ENCODE peak calls at places on chromosomes 13 and 19, in seven cellular contexts. One of them, this sample, is unnamed.

GRCh38 chr13:52809310-52809769 is 39.1 kb downstream of the PCDH8 start:
- DNase-seq in left cardiac atrium: peak; percentile 25
- DNase-seq in activated CD4-positive, alpha-beta T cell treated with anti-CD3 and anti-CD28 coated beads, Interleukin-2, amount 50 U/mL, for 1 hour: peak; percentile 2
- DNase-seq in left ventricle myocardium inferior: peak; percentile 33
- DNase-seq in stimulated activated CD8-positive, alpha-beta memory T cell treated with anti-CD3 and anti-CD28 coated beads, Interleukin-4, amount 100 ng/mL, for 4 hours: no peak
- DNase-seq in activated T-helper 2 cell treated with anti-CD3 and anti-CD28 coated beads, Interferon-gamma antibody, Interleukin-2, Interleukin-4, amounts not matched to agents 10 μg/mL and 5 μg/mL and 100 μg/mL, durations not matched to agents 14 hours and 24 hours and 36 hours: peak; percentile 51
- DNase-seq in HS-27A: peak; percentile 15
- DNase-seq in this sample: peak; percentile 60

GRCh38 chr13:113122571-113123225 is at the start of gene F10:
- DNase-seq in activated CD4-positive, alpha-beta T cell treated with anti-CD3 and anti-CD28 coated beads, Interleukin-2, amount 50 U/mL, for 1 hour: no peak
- DNase-seq in left ventricle myocardium inferior: peak; percentile 70
- DNase-seq in left cardiac atrium: peak; percentile 76
- DNase-seq in activated T-helper 2 cell treated with anti-CD3 and anti-CD28 coated beads, Interferon-gamma antibody, Interleukin-2, Interleukin-4, amounts not matched to agents 10 μg/mL and 5 μg/mL and 100 μg/mL, durations not matched to agents 14 hours and 24 hours and 36 hours: no peak
- DNase-seq in HS-27A: no peak
- DNase-seq in stimulated activated CD8-positive, alpha-beta memory T cell treated with anti-CD3 and anti-CD28 coated beads, Interleukin-4, amount 100 ng/mL, for 4 hours: no peak
- DNase-seq in this sample: peak; percentile 74

GRCh38 chr19:49339364-49340068 is 4.3 kb downstream of the CD37 start:
- DNase-seq in stimulated activated CD8-positive, alpha-beta memory T cell treated with anti-CD3 and anti-CD28 coated beads, Interleukin-4, amount 100 ng/mL, for 4 hours: no peak
- DNase-seq in left cardiac atrium: peak; percentile 92
- DNase-seq in activated T-helper 2 cell treated with anti-CD3 and anti-CD28 coated beads, Interferon-gamma antibody, Interleukin-2, Interleukin-4, amounts not matched to agents 10 μg/mL and 5 μg/mL and 100 μg/mL, durations not matched to agents 14 hours and 24 hours and 36 hours: no peak
- DNase-seq in activated CD4-positive, alpha-beta T cell treated with anti-CD3 and anti-CD28 coated beads, Interleukin-2, amount 50 U/mL, for 1 hour: no peak
- DNase-seq in left ventricle myocardium inferior: peak; percentile 90
- DNase-seq in HS-27A: peak; percentile 95
- DNase-seq in this sample: peak; percentile 74

GRCh38 chr13:34748078-34748477 is 194.0 kb upstream of the NBEA start:
- DNase-seq in activated CD4-positive, alpha-beta T cell treated with anti-CD3 and anti-CD28 coated beads, Interleukin-2, amount 50 U/mL, for 1 hour: no peak
- DNase-seq in activated T-helper 2 cell treated with anti-CD3 and anti-CD28 coated beads, Interferon-gamma antibody, Interleukin-2, Interleukin-4, amounts not matched to agents 10 μg/mL and 5 μg/mL and 100 μg/mL, durations not matched to agents 14 hours and 24 hours and 36 hours: no peak
- DNase-seq in stimulated activated CD8-positive, alpha-beta memory T cell treated with anti-CD3 and anti-CD28 coated beads, Interleukin-4, amount 100 ng/mL, for 4 hours: no peak
- DNase-seq in left cardiac atrium: peak; percentile 72
- DNase-seq in HS-27A: no peak
- DNase-seq in left ventricle myocardium inferior: peak; percentile 21
- DNase-seq in this sample: peak; percentile 84

GRCh38 chr19:29731331-29731850 is 16.3 kb upstream of the C19orf12 start:
- DNase-seq in left cardiac atrium: no peak
- DNase-seq in HS-27A: no peak
- DNase-seq in left ventricle myocardium inferior: no peak
- DNase-seq in stimulated activated CD8-positive, alpha-beta memory T cell treated with anti-CD3 and anti-CD28 coated beads, Interleukin-4, amount 100 ng/mL, for 4 hours: no peak
- DNase-seq in activated CD4-positive, alpha-beta T cell treated with anti-CD3 and anti-CD28 coated beads, Interleukin-2, amount 50 U/mL, for 1 hour: no peak
- DNase-seq in activated T-helper 2 cell treated with anti-CD3 and anti-CD28 coated beads, Interferon-gamma antibody, Interleukin-2, Interleukin-4, amounts not matched to agents 10 μg/mL and 5 μg/mL and 100 μg/mL, durations not matched to agents 14 hours and 24 hours and 36 hours: no peak
- DNase-seq in this sample: no peak

GRCh38 chr13:83312194-83312593 is 570.1 kb downstream of the SLITRK1 start:
- DNase-seq in activated CD4-positive, alpha-beta T cell treated with anti-CD3 and anti-CD28 coated beads, Interleukin-2, amount 50 U/mL, for 1 hour: no peak
- DNase-seq in HS-27A: peak; percentile 23
- DNase-seq in activated T-helper 2 cell treated with anti-CD3 and anti-CD28 coated beads, Interferon-gamma antibody, Interleukin-2, Interleukin-4, amounts not matched to agents 10 μg/mL and 5 μg/mL and 100 μg/mL, durations not matched to agents 14 hours and 24 hours and 36 hours: no peak
- DNase-seq in left cardiac atrium: no peak
- DNase-seq in stimulated activated CD8-positive, alpha-beta memory T cell treated with anti-CD3 and anti-CD28 coated beads, Interleukin-4, amount 100 ng/mL, for 4 hours: no peak
- DNase-seq in left ventricle myocardium inferior: no peak
- DNase-seq in this sample: peak; percentile 30

GRCh38 chr19:1921825-1922224 is 16.6 kb downstream of the ADAT3 start:
- DNase-seq in HS-27A: no peak
- DNase-seq in left ventricle myocardium inferior: no peak
- DNase-seq in activated T-helper 2 cell treated with anti-CD3 and anti-CD28 coated beads, Interferon-gamma antibody, Interleukin-2, Interleukin-4, amounts not matched to agents 10 μg/mL and 5 μg/mL and 100 μg/mL, durations not matched to agents 14 hours and 24 hours and 36 hours: no peak
- DNase-seq in activated CD4-positive, alpha-beta T cell treated with anti-CD3 and anti-CD28 coated beads, Interleukin-2, amount 50 U/mL, for 1 hour: no peak
- DNase-seq in stimulated activated CD8-positive, alpha-beta memory T cell treated with anti-CD3 and anti-CD28 coated beads, Interleukin-4, amount 100 ng/mL, for 4 hours: no peak
- DNase-seq in left cardiac atrium: no peak
- DNase-seq in this sample: no peak

GRCh38 chr13:91157273-91158014 is 190.0 kb upstream of the MIR17HG start:
- DNase-seq in left ventricle myocardium inferior: no peak
- DNase-seq in activated T-helper 2 cell treated with anti-CD3 and anti-CD28 coated beads, Interferon-gamma antibody, Interleukin-2, Interleukin-4, amounts not matched to agents 10 μg/mL and 5 μg/mL and 100 μg/mL, durations not matched to agents 14 hours and 24 hours and 36 hours: no peak
- DNase-seq in HS-27A: no peak
- DNase-seq in activated CD4-positive, alpha-beta T cell treated with anti-CD3 and anti-CD28 coated beads, Interleukin-2, amount 50 U/mL, for 1 hour: no peak
- DNase-seq in left cardiac atrium: no peak
- DNase-seq in stimulated activated CD8-positive, alpha-beta memory T cell treated with anti-CD3 and anti-CD28 coated beads, Interleukin-4, amount 100 ng/mL, for 4 hours: no peak
- DNase-seq in this sample: no peak

GRCh38 chr13:30142502-30143211 is 164.7 kb downstream of the KATNAL1 start:
- DNase-seq in stimulated activated CD8-positive, alpha-beta memory T cell treated with anti-CD3 and anti-CD28 coated beads, Interleukin-4, amount 100 ng/mL, for 4 hours: no peak
- DNase-seq in activated CD4-positive, alpha-beta T cell treated with anti-CD3 and anti-CD28 coated beads, Interleukin-2, amount 50 U/mL, for 1 hour: peak; percentile 17
- DNase-seq in HS-27A: peak; percentile 81
- DNase-seq in left cardiac atrium: no peak
- DNase-seq in left ventricle myocardium inferior: no peak
- DNase-seq in activated T-helper 2 cell treated with anti-CD3 and anti-CD28 coated beads, Interferon-gamma antibody, Interleukin-2, Interleukin-4, amounts not matched to agents 10 μg/mL and 5 μg/mL and 100 μg/mL, durations not matched to agents 14 hours and 24 hours and 36 hours: no peak
- DNase-seq in this sample: peak; percentile 99

GRCh38 chr19:10835089-10835753 is 791 bp downstream of the TMED1 start:
- DNase-seq in activated CD4-positive, alpha-beta T cell treated with anti-CD3 and anti-CD28 coated beads, Interleukin-2, amount 50 U/mL, for 1 hour: no peak
- DNase-seq in activated T-helper 2 cell treated with anti-CD3 and anti-CD28 coated beads, Interferon-gamma antibody, Interleukin-2, Interleukin-4, amounts not matched to agents 10 μg/mL and 5 μg/mL and 100 μg/mL, durations not matched to agents 14 hours and 24 hours and 36 hours: no peak
- DNase-seq in HS-27A: no peak
- DNase-seq in stimulated activated CD8-positive, alpha-beta memory T cell treated with anti-CD3 and anti-CD28 coated beads, Interleukin-4, amount 100 ng/mL, for 4 hours: no peak
- DNase-seq in left cardiac atrium: no peak
- DNase-seq in left ventricle myocardium inferior: no peak
- DNase-seq in this sample: no peak

GRCh38 chr13:32636711-32637110 is 50.5 kb downstream of the PDS5B start:
- DNase-seq in activated CD4-positive, alpha-beta T cell treated with anti-CD3 and anti-CD28 coated beads, Interleukin-2, amount 50 U/mL, for 1 hour: no peak
- DNase-seq in stimulated activated CD8-positive, alpha-beta memory T cell treated with anti-CD3 and anti-CD28 coated beads, Interleukin-4, amount 100 ng/mL, for 4 hours: no peak
- DNase-seq in left ventricle myocardium inferior: no peak
- DNase-seq in activated T-helper 2 cell treated with anti-CD3 and anti-CD28 coated beads, Interferon-gamma antibody, Interleukin-2, Interleukin-4, amounts not matched to agents 10 μg/mL and 5 μg/mL and 100 μg/mL, durations not matched to agents 14 hours and 24 hours and 36 hours: no peak
- DNase-seq in left cardiac atrium: no peak
- DNase-seq in HS-27A: no peak
- DNase-seq in this sample: no peak

GRCh38 chr13:99250977-99251825 is 7.0 kb downstream of the GPR18 start:
- DNase-seq in HS-27A: no peak
- DNase-seq in left ventricle myocardium inferior: no peak
- DNase-seq in activated CD4-positive, alpha-beta T cell treated with anti-CD3 and anti-CD28 coated beads, Interleukin-2, amount 50 U/mL, for 1 hour: no peak
- DNase-seq in activated T-helper 2 cell treated with anti-CD3 and anti-CD28 coated beads, Interferon-gamma antibody, Interleukin-2, Interleukin-4, amounts not matched to agents 10 μg/mL and 5 μg/mL and 100 μg/mL, durations not matched to agents 14 hours and 24 hours and 36 hours: no peak
- DNase-seq in stimulated activated CD8-positive, alpha-beta memory T cell treated with anti-CD3 and anti-CD28 coated beads, Interleukin-4, amount 100 ng/mL, for 4 hours: no peak
- DNase-seq in left cardiac atrium: no peak
- DNase-seq in this sample: no peak

GRCh38 chr19:2547033-2547680 is 71.2 kb downstream of the GADD45B start:
- DNase-seq in stimulated activated CD8-positive, alpha-beta memory T cell treated with anti-CD3 and anti-CD28 coated beads, Interleukin-4, amount 100 ng/mL, for 4 hours: no peak
- DNase-seq in activated T-helper 2 cell treated with anti-CD3 and anti-CD28 coated beads, Interferon-gamma antibody, Interleukin-2, Interleukin-4, amounts not matched to agents 10 μg/mL and 5 μg/mL and 100 μg/mL, durations not matched to agents 14 hours and 24 hours and 36 hours: no peak
- DNase-seq in activated CD4-positive, alpha-beta T cell treated with anti-CD3 and anti-CD28 coated beads, Interleukin-2, amount 50 U/mL, for 1 hour: no peak
- DNase-seq in left cardiac atrium: no peak
- DNase-seq in HS-27A: no peak
- DNase-seq in left ventricle myocardium inferior: peak; percentile 16
- DNase-seq in this sample: no peak

GRCh38 chr13:78215458-78215857 is 296.8 kb upstream of the EDNRB start:
- DNase-seq in left ventricle myocardium inferior: no peak
- DNase-seq in stimulated activated CD8-positive, alpha-beta memory T cell treated with anti-CD3 and anti-CD28 coated beads, Interleukin-4, amount 100 ng/mL, for 4 hours: no peak
- DNase-seq in activated T-helper 2 cell treated with anti-CD3 and anti-CD28 coated beads, Interferon-gamma antibody, Interleukin-2, Interleukin-4, amounts not matched to agents 10 μg/mL and 5 μg/mL and 100 μg/mL, durations not matched to agents 14 hours and 24 hours and 36 hours: no peak
- DNase-seq in HS-27A: no peak
- DNase-seq in left cardiac atrium: no peak
- DNase-seq in activated CD4-positive, alpha-beta T cell treated with anti-CD3 and anti-CD28 coated beads, Interleukin-2, amount 50 U/mL, for 1 hour: no peak
- DNase-seq in this sample: no peak

GRCh38 chr19:7494416-7495098 is 5.7 kb upstream of the PEX11G start:
- DNase-seq in activated CD4-positive, alpha-beta T cell treated with anti-CD3 and anti-CD28 coated beads, Interleukin-2, amount 50 U/mL, for 1 hour: no peak
- DNase-seq in left cardiac atrium: no peak
- DNase-seq in HS-27A: no peak
- DNase-seq in stimulated activated CD8-positive, alpha-beta memory T cell treated with anti-CD3 and anti-CD28 coated beads, Interleukin-4, amount 100 ng/mL, for 4 hours: no peak
- DNase-seq in left ventricle myocardium inferior: peak; percentile 48
- DNase-seq in activated T-helper 2 cell treated with anti-CD3 and anti-CD28 coated beads, Interferon-gamma antibody, Interleukin-2, Interleukin-4, amounts not matched to agents 10 μg/mL and 5 μg/mL and 100 μg/mL, durations not matched to agents 14 hours and 24 hours and 36 hours: no peak
- DNase-seq in this sample: peak; percentile 58

GRCh38 chr13:112617754-112618375 is 29.9 kb upstream of the TUBGCP3 start:
- DNase-seq in HS-27A: no peak
- DNase-seq in activated CD4-positive, alpha-beta T cell treated with anti-CD3 and anti-CD28 coated beads, Interleukin-2, amount 50 U/mL, for 1 hour: no peak
- DNase-seq in stimulated activated CD8-positive, alpha-beta memory T cell treated with anti-CD3 and anti-CD28 coated beads, Interleukin-4, amount 100 ng/mL, for 4 hours: no peak
- DNase-seq in left ventricle myocardium inferior: no peak
- DNase-seq in left cardiac atrium: no peak
- DNase-seq in activated T-helper 2 cell treated with anti-CD3 and anti-CD28 coated beads, Interferon-gamma antibody, Interleukin-2, Interleukin-4, amounts not matched to agents 10 μg/mL and 5 μg/mL and 100 μg/mL, durations not matched to agents 14 hours and 24 hours and 36 hours: no peak
- DNase-seq in this sample: no peak

GRCh38 chr19:14401468-14401867 is 17.7 kb downstream of the DDX39A start:
- DNase-seq in left ventricle myocardium inferior: no peak
- DNase-seq in HS-27A: no peak
- DNase-seq in left cardiac atrium: no peak
- DNase-seq in activated CD4-positive, alpha-beta T cell treated with anti-CD3 and anti-CD28 coated beads, Interleukin-2, amount 50 U/mL, for 1 hour: no peak
- DNase-seq in stimulated activated CD8-positive, alpha-beta memory T cell treated with anti-CD3 and anti-CD28 coated beads, Interleukin-4, amount 100 ng/mL, for 4 hours: no peak
- DNase-seq in activated T-helper 2 cell treated with anti-CD3 and anti-CD28 coated beads, Interferon-gamma antibody, Interleukin-2, Interleukin-4, amounts not matched to agents 10 μg/mL and 5 μg/mL and 100 μg/mL, durations not matched to agents 14 hours and 24 hours and 36 hours: no peak
- DNase-seq in this sample: no peak

GRCh38 chr19:36423925-36424324 is 5.5 kb upstream of the ZFP82 start:
- DNase-seq in stimulated activated CD8-positive, alpha-beta memory T cell treated with anti-CD3 and anti-CD28 coated beads, Interleukin-4, amount 100 ng/mL, for 4 hours: no peak
- DNase-seq in activated CD4-positive, alpha-beta T cell treated with anti-CD3 and anti-CD28 coated beads, Interleukin-2, amount 50 U/mL, for 1 hour: no peak
- DNase-seq in HS-27A: no peak
- DNase-seq in left cardiac atrium: no peak
- DNase-seq in activated T-helper 2 cell treated with anti-CD3 and anti-CD28 coated beads, Interferon-gamma antibody, Interleukin-2, Interleukin-4, amounts not matched to agents 10 μg/mL and 5 μg/mL and 100 μg/mL, durations not matched to agents 14 hours and 24 hours and 36 hours: no peak
- DNase-seq in left ventricle myocardium inferior: no peak
- DNase-seq in this sample: no peak

GRCh38 chr13:63044617-63045016 is 1629.0 kb upstream of the PCDH20 start:
- DNase-seq in stimulated activated CD8-positive, alpha-beta memory T cell treated with anti-CD3 and anti-CD28 coated beads, Interleukin-4, amount 100 ng/mL, for 4 hours: no peak
- DNase-seq in HS-27A: no peak
- DNase-seq in left cardiac atrium: no peak
- DNase-seq in left ventricle myocardium inferior: no peak
- DNase-seq in activated CD4-positive, alpha-beta T cell treated with anti-CD3 and anti-CD28 coated beads, Interleukin-2, amount 50 U/mL, for 1 hour: no peak
- DNase-seq in activated T-helper 2 cell treated with anti-CD3 and anti-CD28 coated beads, Interferon-gamma antibody, Interleukin-2, Interleukin-4, amounts not matched to agents 10 μg/mL and 5 μg/mL and 100 μg/mL, durations not matched to agents 14 hours and 24 hours and 36 hours: no peak
- DNase-seq in this sample: no peak

GRCh38 chr19:6057651-6058365 is 52.5 kb downstream of the RFX2 start:
- DNase-seq in activated T-helper 2 cell treated with anti-CD3 and anti-CD28 coated beads, Interferon-gamma antibody, Interleukin-2, Interleukin-4, amounts not matched to agents 10 μg/mL and 5 μg/mL and 100 μg/mL, durations not matched to agents 14 hours and 24 hours and 36 hours: no peak
- DNase-seq in left ventricle myocardium inferior: no peak
- DNase-seq in HS-27A: no peak
- DNase-seq in activated CD4-positive, alpha-beta T cell treated with anti-CD3 and anti-CD28 coated beads, Interleukin-2, amount 50 U/mL, for 1 hour: no peak
- DNase-seq in left cardiac atrium: no peak
- DNase-seq in stimulated activated CD8-positive, alpha-beta memory T cell treated with anti-CD3 and anti-CD28 coated beads, Interleukin-4, amount 100 ng/mL, for 4 hours: no peak
- DNase-seq in this sample: no peak

GRCh38 chr19:18503971-18504885 is 17.6 kb downstream of the ELL start:
- DNase-seq in HS-27A: no peak
- DNase-seq in activated T-helper 2 cell treated with anti-CD3 and anti-CD28 coated beads, Interferon-gamma antibody, Interleukin-2, Interleukin-4, amounts not matched to agents 10 μg/mL and 5 μg/mL and 100 μg/mL, durations not matched to agents 14 hours and 24 hours and 36 hours: no peak
- DNase-seq in stimulated activated CD8-positive, alpha-beta memory T cell treated with anti-CD3 and anti-CD28 coated beads, Interleukin-4, amount 100 ng/mL, for 4 hours: no peak
- DNase-seq in left cardiac atrium: no peak
- DNase-seq in left ventricle myocardium inferior: no peak
- DNase-seq in activated CD4-positive, alpha-beta T cell treated with anti-CD3 and anti-CD28 coated beads, Interleukin-2, amount 50 U/mL, for 1 hour: no peak
- DNase-seq in this sample: no peak

GRCh38 chr13:31797154-31797775 is 57.9 kb downstream of the RXFP2 start:
- DNase-seq in activated T-helper 2 cell treated with anti-CD3 and anti-CD28 coated beads, Interferon-gamma antibody, Interleukin-2, Interleukin-4, amounts not matched to agents 10 μg/mL and 5 μg/mL and 100 μg/mL, durations not matched to agents 14 hours and 24 hours and 36 hours: no peak
- DNase-seq in left ventricle myocardium inferior: no peak
- DNase-seq in left cardiac atrium: no peak
- DNase-seq in activated CD4-positive, alpha-beta T cell treated with anti-CD3 and anti-CD28 coated beads, Interleukin-2, amount 50 U/mL, for 1 hour: no peak
- DNase-seq in stimulated activated CD8-positive, alpha-beta memory T cell treated with anti-CD3 and anti-CD28 coated beads, Interleukin-4, amount 100 ng/mL, for 4 hours: no peak
- DNase-seq in HS-27A: no peak
- DNase-seq in this sample: peak; percentile 79

GRCh38 chr13:105083986-105084385 is 1451.5 kb downstream of the EFNB2 start:
- DNase-seq in HS-27A: no peak
- DNase-seq in stimulated activated CD8-positive, alpha-beta memory T cell treated with anti-CD3 and anti-CD28 coated beads, Interleukin-4, amount 100 ng/mL, for 4 hours: no peak
- DNase-seq in left ventricle myocardium inferior: no peak
- DNase-seq in left cardiac atrium: no peak
- DNase-seq in activated T-helper 2 cell treated with anti-CD3 and anti-CD28 coated beads, Interferon-gamma antibody, Interleukin-2, Interleukin-4, amounts not matched to agents 10 μg/mL and 5 μg/mL and 100 μg/mL, durations not matched to agents 14 hours and 24 hours and 36 hours: no peak
- DNase-seq in activated CD4-positive, alpha-beta T cell treated with anti-CD3 and anti-CD28 coated beads, Interleukin-2, amount 50 U/mL, for 1 hour: no peak
- DNase-seq in this sample: peak; percentile 6

GRCh38 chr13:45113809-45114208 is 6.5 kb upstream of the GTF2F2 start:
- DNase-seq in left cardiac atrium: no peak
- DNase-seq in activated T-helper 2 cell treated with anti-CD3 and anti-CD28 coated beads, Interferon-gamma antibody, Interleukin-2, Interleukin-4, amounts not matched to agents 10 μg/mL and 5 μg/mL and 100 μg/mL, durations not matched to agents 14 hours and 24 hours and 36 hours: no peak
- DNase-seq in HS-27A: no peak
- DNase-seq in stimulated activated CD8-positive, alpha-beta memory T cell treated with anti-CD3 and anti-CD28 coated beads, Interleukin-4, amount 100 ng/mL, for 4 hours: no peak
- DNase-seq in left ventricle myocardium inferior: no peak
- DNase-seq in activated CD4-positive, alpha-beta T cell treated with anti-CD3 and anti-CD28 coated beads, Interleukin-2, amount 50 U/mL, for 1 hour: no peak
- DNase-seq in this sample: no peak

GRCh38 chr19:18122424-18122823 is 24.8 kb downstream of the MAST3 start:
- DNase-seq in left cardiac atrium: no peak
- DNase-seq in stimulated activated CD8-positive, alpha-beta memory T cell treated with anti-CD3 and anti-CD28 coated beads, Interleukin-4, amount 100 ng/mL, for 4 hours: no peak
- DNase-seq in left ventricle myocardium inferior: no peak
- DNase-seq in activated CD4-positive, alpha-beta T cell treated with anti-CD3 and anti-CD28 coated beads, Interleukin-2, amount 50 U/mL, for 1 hour: no peak
- DNase-seq in HS-27A: no peak
- DNase-seq in activated T-helper 2 cell treated with anti-CD3 and anti-CD28 coated beads, Interferon-gamma antibody, Interleukin-2, Interleukin-4, amounts not matched to agents 10 μg/mL and 5 μg/mL and 100 μg/mL, durations not matched to agents 14 hours and 24 hours and 36 hours: no peak
- DNase-seq in this sample: no peak

GRCh38 chr13:76791290-76791664 is 94.9 kb downstream of the KCTD12 start:
- DNase-seq in left ventricle myocardium inferior: peak; percentile 15
- DNase-seq in activated T-helper 2 cell treated with anti-CD3 and anti-CD28 coated beads, Interferon-gamma antibody, Interleukin-2, Interleukin-4, amounts not matched to agents 10 μg/mL and 5 μg/mL and 100 μg/mL, durations not matched to agents 14 hours and 24 hours and 36 hours: no peak
- DNase-seq in stimulated activated CD8-positive, alpha-beta memory T cell treated with anti-CD3 and anti-CD28 coated beads, Interleukin-4, amount 100 ng/mL, for 4 hours: no peak
- DNase-seq in activated CD4-positive, alpha-beta T cell treated with anti-CD3 and anti-CD28 coated beads, Interleukin-2, amount 50 U/mL, for 1 hour: no peak
- DNase-seq in HS-27A: no peak
- DNase-seq in left cardiac atrium: no peak
- DNase-seq in this sample: no peak

GRCh38 chr13:29684441-29684840 is 89.0 kb upstream of the SLC7A1 start:
- DNase-seq in left ventricle myocardium inferior: no peak
- DNase-seq in HS-27A: no peak
- DNase-seq in activated CD4-positive, alpha-beta T cell treated with anti-CD3 and anti-CD28 coated beads, Interleukin-2, amount 50 U/mL, for 1 hour: no peak
- DNase-seq in activated T-helper 2 cell treated with anti-CD3 and anti-CD28 coated beads, Interferon-gamma antibody, Interleukin-2, Interleukin-4, amounts not matched to agents 10 μg/mL and 5 μg/mL and 100 μg/mL, durations not matched to agents 14 hours and 24 hours and 36 hours: no peak
- DNase-seq in left cardiac atrium: no peak
- DNase-seq in stimulated activated CD8-positive, alpha-beta memory T cell treated with anti-CD3 and anti-CD28 coated beads, Interleukin-4, amount 100 ng/mL, for 4 hours: no peak
- DNase-seq in this sample: peak; percentile 73

GRCh38 chr13:43405457-43405856 is 381.3 kb downstream of the ENOX1 start:
- DNase-seq in stimulated activated CD8-positive, alpha-beta memory T cell treated with anti-CD3 and anti-CD28 coated beads, Interleukin-4, amount 100 ng/mL, for 4 hours: no peak
- DNase-seq in HS-27A: peak; percentile 29
- DNase-seq in left ventricle myocardium inferior: no peak
- DNase-seq in activated CD4-positive, alpha-beta T cell treated with anti-CD3 and anti-CD28 coated beads, Interleukin-2, amount 50 U/mL, for 1 hour: no peak
- DNase-seq in activated T-helper 2 cell treated with anti-CD3 and anti-CD28 coated beads, Interferon-gamma antibody, Interleukin-2, Interleukin-4, amounts not matched to agents 10 μg/mL and 5 μg/mL and 100 μg/mL, durations not matched to agents 14 hours and 24 hours and 36 hours: no peak
- DNase-seq in left cardiac atrium: no peak
- DNase-seq in this sample: peak; percentile 72

GRCh38 chr19:812819-813358 is 8.9 kb downstream of the PLPPR3 start:
- DNase-seq in stimulated activated CD8-positive, alpha-beta memory T cell treated with anti-CD3 and anti-CD28 coated beads, Interleukin-4, amount 100 ng/mL, for 4 hours: no peak
- DNase-seq in left cardiac atrium: no peak
- DNase-seq in HS-27A: no peak
- DNase-seq in activated T-helper 2 cell treated with anti-CD3 and anti-CD28 coated beads, Interferon-gamma antibody, Interleukin-2, Interleukin-4, amounts not matched to agents 10 μg/mL and 5 μg/mL and 100 μg/mL, durations not matched to agents 14 hours and 24 hours and 36 hours: no peak
- DNase-seq in activated CD4-positive, alpha-beta T cell treated with anti-CD3 and anti-CD28 coated beads, Interleukin-2, amount 50 U/mL, for 1 hour: no peak
- DNase-seq in left ventricle myocardium inferior: no peak
- DNase-seq in this sample: no peak

GRCh38 chr19:45321848-45322247 is 827 bp downstream of the CKM start:
- DNase-seq in activated T-helper 2 cell treated with anti-CD3 and anti-CD28 coated beads, Interferon-gamma antibody, Interleukin-2, Interleukin-4, amounts not matched to agents 10 μg/mL and 5 μg/mL and 100 μg/mL, durations not matched to agents 14 hours and 24 hours and 36 hours: no peak
- DNase-seq in stimulated activated CD8-positive, alpha-beta memory T cell treated with anti-CD3 and anti-CD28 coated beads, Interleukin-4, amount 100 ng/mL, for 4 hours: no peak
- DNase-seq in left ventricle myocardium inferior: peak; percentile 59
- DNase-seq in activated CD4-positive, alpha-beta T cell treated with anti-CD3 and anti-CD28 coated beads, Interleukin-2, amount 50 U/mL, for 1 hour: no peak
- DNase-seq in HS-27A: no peak
- DNase-seq in left cardiac atrium: peak; percentile 39
- DNase-seq in this sample: no peak

GRCh38 chr19:33906578-33907335 is 110.1 kb downstream of the KCTD15 start:
- DNase-seq in stimulated activated CD8-positive, alpha-beta memory T cell treated with anti-CD3 and anti-CD28 coated beads, Interleukin-4, amount 100 ng/mL, for 4 hours: no peak
- DNase-seq in left ventricle myocardium inferior: peak; percentile 18
- DNase-seq in HS-27A: no peak
- DNase-seq in activated CD4-positive, alpha-beta T cell treated with anti-CD3 and anti-CD28 coated beads, Interleukin-2, amount 50 U/mL, for 1 hour: no peak
- DNase-seq in activated T-helper 2 cell treated with anti-CD3 and anti-CD28 coated beads, Interferon-gamma antibody, Interleukin-2, Interleukin-4, amounts not matched to agents 10 μg/mL and 5 μg/mL and 100 μg/mL, durations not matched to agents 14 hours and 24 hours and 36 hours: no peak
- DNase-seq in left cardiac atrium: peak; percentile 35
- DNase-seq in this sample: peak; percentile 8

GRCh38 chr13:51286135-51287002 is 53.1 kb upstream of the SERPINE3 start:
- DNase-seq in activated CD4-positive, alpha-beta T cell treated with anti-CD3 and anti-CD28 coated beads, Interleukin-2, amount 50 U/mL, for 1 hour: peak; percentile 59
- DNase-seq in HS-27A: no peak
- DNase-seq in activated T-helper 2 cell treated with anti-CD3 and anti-CD28 coated beads, Interferon-gamma antibody, Interleukin-2, Interleukin-4, amounts not matched to agents 10 μg/mL and 5 μg/mL and 100 μg/mL, durations not matched to agents 14 hours and 24 hours and 36 hours: peak; percentile 53
- DNase-seq in left cardiac atrium: peak; percentile 86
- DNase-seq in left ventricle myocardium inferior: peak; percentile 79
- DNase-seq in stimulated activated CD8-positive, alpha-beta memory T cell treated with anti-CD3 and anti-CD28 coated beads, Interleukin-4, amount 100 ng/mL, for 4 hours: peak; percentile 42
- DNase-seq in this sample: peak; percentile 79

GRCh38 chr19:2132731-2133490 is 18.5 kb downstream of the AP3D1 start:
- DNase-seq in stimulated activated CD8-positive, alpha-beta memory T cell treated with anti-CD3 and anti-CD28 coated beads, Interleukin-4, amount 100 ng/mL, for 4 hours: no peak
- DNase-seq in left ventricle myocardium inferior: peak; percentile 52
- DNase-seq in left cardiac atrium: peak; percentile 65
- DNase-seq in HS-27A: no peak
- DNase-seq in activated T-helper 2 cell treated with anti-CD3 and anti-CD28 coated beads, Interferon-gamma antibody, Interleukin-2, Interleukin-4, amounts not matched to agents 10 μg/mL and 5 μg/mL and 100 μg/mL, durations not matched to agents 14 hours and 24 hours and 36 hours: no peak
- DNase-seq in activated CD4-positive, alpha-beta T cell treated with anti-CD3 and anti-CD28 coated beads, Interleukin-2, amount 50 U/mL, for 1 hour: no peak
- DNase-seq in this sample: no peak

GRCh38 chr13:106337096-106337495 is 198.4 kb downstream of the EFNB2 start:
- DNase-seq in activated CD4-positive, alpha-beta T cell treated with anti-CD3 and anti-CD28 coated beads, Interleukin-2, amount 50 U/mL, for 1 hour: no peak
- DNase-seq in left cardiac atrium: no peak
- DNase-seq in stimulated activated CD8-positive, alpha-beta memory T cell treated with anti-CD3 and anti-CD28 coated beads, Interleukin-4, amount 100 ng/mL, for 4 hours: no peak
- DNase-seq in HS-27A: no peak
- DNase-seq in left ventricle myocardium inferior: no peak
- DNase-seq in activated T-helper 2 cell treated with anti-CD3 and anti-CD28 coated beads, Interferon-gamma antibody, Interleukin-2, Interleukin-4, amounts not matched to agents 10 μg/mL and 5 μg/mL and 100 μg/mL, durations not matched to agents 14 hours and 24 hours and 36 hours: no peak
- DNase-seq in this sample: no peak

This sample was measured in fibroblast of the aortic adventitia.